ENCODE peak calls at places on chromosomes 5 and 9, in seven cellular contexts. H, V, G, D, K, I and P are unnamed samples.

GRCh38 chr5:44345871-44346270 is 43.3 kb downstream of the FGF10 start:
- DNase-seq in D (no peak), K (no peak), G (peak), H (no peak), V (no peak), I (no peak), P (no peak)

GRCh38 chr5:59525957-59526356 is 367.6 kb downstream of the PDE4D start:
- DNase-seq in K (no peak), V (peak), I (no peak), G (no peak), D (peak), H (no peak), P (no peak)

GRCh38 chr9:70901741-70902140 is 219.7 kb downstream of the TRPM3 start:
- DNase-seq in K (no peak), V (no peak), H (no peak), G (no peak), I (no peak), D (no peak), P (no peak)

GRCh38 chr5:56569576-56569975 is 245.8 kb upstream of the MAP3K1 start:
- DNase-seq in V (no peak), H (no peak), I (no peak), K (no peak), G (no peak), D (peak), P (no peak)

GRCh38 chr5:157961828-157962390 is 103.0 kb upstream of the CLINT1 start:
- DNase-seq in I (no peak), D (peak), H (no peak), V (no peak), G (no peak), K (no peak), P (no peak)

GRCh38 chr5:133059621-133060020 is 7.8 kb downstream of the HSPA4 start:
- DNase-seq in V (no peak), H (no peak), G (no peak), D (no peak), K (no peak), I (no peak), P (no peak)

GRCh38 chr5:30040483-30041116 is 1152.9 kb upstream of the CDH6 start:
- DNase-seq in V (peak), G (peak), K (peak), I (peak), H (peak), D (peak), P (peak)

GRCh38 chr5:51380603-51381207 is 2.5 kb upstream of the ISL1 start:
- DNase-seq in G (peak), K (peak), V (peak), D (peak), I (no peak), H (peak), P (peak)

GRCh38 chr5:142686210-142686734 is 382 bp upstream of the FGF1 start:
- DNase-seq in V (no peak), D (no peak), K (no peak), I (no peak), H (peak), G (peak), P (no peak)

GRCh38 chr5:180172447-180173197 is 36.4 kb downstream of the RASGEF1C start:
- DNase-seq in K (no peak), H (no peak), I (no peak), V (no peak), D (peak), G (no peak), P (peak)

GRCh38 chr5:142548739-142549275 is 137.1 kb downstream of the FGF1 start:
- DNase-seq in D (peak), G (peak), K (peak), I (peak), V (peak), H (peak), P (peak)

GRCh38 chr9:127346584-127346983 is 50.4 kb upstream of the SLC2A8 start:
- DNase-seq in H (no peak), V (no peak), G (no peak), I (no peak), D (no peak), K (peak), P (no peak)

GRCh38 chr9:128282500-128282899 is 6.4 kb downstream of the SWI5 start:
- DNase-seq in V (peak), D (peak), G (no peak), H (no peak), K (no peak), I (no peak), P (no peak)

GRCh38 chr5:100903036-100903887 is at the start of gene ST8SIA4:
- DNase-seq in D (peak), H (peak), I (no peak), K (peak), G (peak), V (peak), P (peak)

GRCh38 chr5:171562822-171563221 is 143.4 kb downstream of the FGF18 start:
- DNase-seq in D (no peak), V (no peak), G (no peak), K (no peak), H (no peak), I (no peak), P (no peak)
- TF ChIP-seq EZH2phosphoT487 in D (no peak), V (no peak), G (no peak), K (no peak), H (no peak), I (no peak), P (no peak)

GRCh38 chr5:372911-373709 is 51.6 kb downstream of the AHRR start:
- DNase-seq in G (peak), K (no peak), V (no peak), H (no peak), D (no peak), I (no peak), P (no peak)
- TF ChIP-seq EZH2phosphoT487 in G (no peak), K (no peak), V (no peak), H (no peak), D (no peak), I (no peak), P (no peak)

GRCh38 chr9:15714746-15715145 is 161.9 kb downstream of the CCDC171 start:
- DNase-seq in V (no peak), G (no peak), K (no peak), H (no peak), D (no peak), I (no peak), P (no peak)
- TF ChIP-seq EZH2phosphoT487 in V (no peak), G (no peak), K (no peak), H (no peak), D (no peak), I (no peak), P (no peak)

DNA sequence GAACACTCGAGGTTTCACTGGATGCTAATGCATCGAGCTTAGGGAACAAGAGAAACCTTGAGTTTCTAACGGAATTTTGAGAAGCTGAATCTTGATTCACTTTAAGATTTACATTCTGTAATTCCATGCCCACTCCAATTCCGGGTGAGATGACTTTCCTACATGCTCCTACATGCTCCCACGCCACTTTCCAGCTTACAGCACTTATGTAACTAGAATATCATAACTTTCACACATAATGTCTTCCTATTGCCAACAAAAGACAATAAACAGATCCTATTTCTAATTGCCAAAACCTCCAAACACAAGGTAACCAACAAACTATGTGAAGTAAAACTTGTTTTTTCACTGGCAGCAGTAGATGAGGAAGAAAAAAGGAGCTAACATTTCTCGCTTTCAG is 72.9 kb downstream of the ECPAS start:
- DNase-seq in K (no peak), D (no peak), H (no peak), I (no peak), G (no peak), V (no peak), P (no peak)
- TF ChIP-seq EZH2phosphoT487 in K (no peak), D (no peak), H (no peak), I (no peak), G (no peak), V (no peak), P (no peak)

GRCh38 chr9:135045264-135046155 is 42.0 kb upstream of the OLFM1 start:
- DNase-seq in D (no peak), V (no peak), G (no peak), I (no peak), H (no peak), K (no peak), P (no peak)

GRCh38 chr9:135046156-135047025 is 41.1 kb upstream of the OLFM1 start:
- DNase-seq in K (no peak), V (no peak), I (no peak), G (no peak), H (no peak), D (no peak), P (no peak)

GRCh38 chr9:135040892-135041291 is 46.6 kb upstream of the OLFM1 start:
- DNase-seq in V (no peak), I (no peak), H (no peak), K (no peak), G (no peak), D (no peak), P (no peak)

GRCh38 chr9:135039916-135040645 is 47.4 kb upstream of the OLFM1 start:
- DNase-seq in G (no peak), H (no peak), K (no peak), I (no peak), V (no peak), D (no peak), P (no peak)

GRCh38 chr9:135043345-135043744 is 44.1 kb upstream of the OLFM1 start:
- DNase-seq in I (no peak), G (no peak), K (no peak), D (no peak), H (no peak), V (no peak), P (no peak)
- TF ChIP-seq EZH2phosphoT487 in I (no peak), G (no peak), K (no peak), D (no peak), H (no peak), V (no peak), P (no peak)

GRCh38 chr5:146704949-146705665 is 173.4 kb downstream of the PPP2R2B start:
- DNase-seq in V (no peak), D (no peak), I (no peak), G (no peak), K (no peak), H (no peak), P (no peak)

GRCh38 chr5:146703899-146704298 is 174.7 kb downstream of the PPP2R2B start:
- DNase-seq in K (no peak), D (peak), I (no peak), V (no peak), H (no peak), G (no peak), P (no peak)

GRCh38 chr5:146707316-146707715 is 171.2 kb downstream of the PPP2R2B start:
- DNase-seq in K (no peak), G (no peak), D (no peak), V (no peak), I (no peak), H (no peak), P (no peak)

GRCh38 chr5:146703499-146703898 is 175.1 kb downstream of the PPP2R2B start:
- DNase-seq in G (no peak), I (no peak), K (no peak), V (no peak), D (peak), H (no peak), P (no peak)

DNA sequence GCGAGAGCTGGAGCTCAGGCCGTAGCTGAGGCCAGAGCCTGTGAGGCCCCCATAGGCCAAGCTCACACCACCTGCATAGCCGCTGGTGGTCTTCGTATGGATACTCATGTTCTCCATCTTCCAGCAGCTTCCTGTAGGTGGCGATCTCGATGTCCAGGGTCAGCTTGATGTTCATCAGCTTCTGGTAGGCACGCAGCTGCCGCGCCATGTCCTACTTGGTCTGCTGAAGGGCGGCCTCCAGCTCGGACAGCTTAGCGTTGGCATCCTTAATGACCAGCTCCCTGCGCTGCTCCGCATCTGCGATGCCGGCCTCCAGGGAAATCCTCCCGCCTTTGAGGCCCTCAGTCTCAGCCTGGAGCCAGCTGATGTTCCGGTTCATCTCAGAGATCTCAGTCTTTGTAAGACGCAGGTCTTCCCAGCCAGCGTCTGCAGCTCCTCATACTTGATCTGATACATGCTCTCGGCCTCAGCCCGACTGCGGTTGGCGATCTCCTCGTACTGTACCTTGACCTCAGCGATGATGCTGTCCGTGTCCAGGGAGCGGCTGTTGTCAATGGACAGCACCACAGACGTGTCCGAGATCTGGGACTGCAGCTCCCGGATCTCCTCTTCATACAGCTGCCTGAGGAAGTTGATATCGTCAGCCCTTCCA is 172.1 kb downstream of the PPP2R2B start:
- DNase-seq in K (peak), H (peak), G (peak), D (no peak), V (no peak), I (no peak), P (no peak)
- TF ChIP-seq EZH2phosphoT487 in K (no peak), H (no peak), G (no peak), D (no peak), V (no peak), I (no peak), P (no peak)

GRCh38 chr9:116998305-116998704 is 311.2 kb downstream of the TRIM32 start:
- DNase-seq in K (peak), D (peak), H (peak), V (peak), I (no peak), G (peak), P (peak)
- TF ChIP-seq EZH2phosphoT487 in K (no peak), D (no peak), H (no peak), V (no peak), I (no peak), G (no peak), P (no peak)